ENCODE peak calls at places on chromosomes 7 and 10, in five cellular contexts. M is HEK293T; A is CD4-positive, alpha-beta T cell; E is stimulated activated CD4-positive, alpha-beta T cell treated with anti-CD3 and anti-CD28 coated beads, Interleukin-4, amount 100 ng/mL, for 24 hours; J is activated effector memory CD4-positive, alpha-beta T cell treated with Interleukin-2 at 50 U/mL for 16 hours. G is an unnamed sample.

GRCh38 chr7:138935438-138936079 is 45.6 kb downstream of the KIAA1549 start:
- DNase-seq in M (peak), E (no peak), J (no peak), A (no peak), G (no peak)

GRCh38 chr10:130010653-130011052 is 46.6 kb upstream of the EBF3 start:
- DNase-seq in A (no peak), E (no peak), M (no peak), J (no peak), G (no peak)

GRCh38 chr7:105153531-105153930 is 139.5 kb downstream of the KMT2E start:
- DNase-seq in M (no peak), E (no peak), A (no peak), J (no peak), G (no peak)

GRCh38 chr10:88849224-88849623 is 2.4 kb downstream of the ANKRD22 start:
- DNase-seq in E (no peak), J (no peak), A (no peak), M (no peak), G (no peak)

GRCh38 chr7:151023211-151023610 is 1.1 kb downstream of the ATG9B start:
- DNase-seq in E (no peak), J (no peak), M (no peak), A (no peak), G (no peak)

GRCh38 chr7:132560825-132561529 is 15.3 kb downstream of the PLXNA4 start:
- DNase-seq in J (no peak), E (no peak), M (no peak), A (no peak), G (no peak)

GRCh38 chr7:32942783-32943653 is 14.2 kb upstream of the FKBP9 start:
- DNase-seq in A (peak), E (peak), M (peak), J (peak), G (peak)

GRCh38 chr7:65951837-65952578 is 30.0 kb downstream of the GUSB start:
- DNase-seq in J (no peak), M (no peak), E (no peak), A (no peak), G (no peak)

GRCh38 chr7:152674860-152675760 is 831 bp downstream of the XRCC2 start:
- DNase-seq in E (no peak), M (peak), J (no peak), A (no peak), G (no peak)

GRCh38 chr10:34327184-34327583 is 487.9 kb downstream of the PARD3 start:
- DNase-seq in E (no peak), J (no peak), A (no peak), M (no peak), G (no peak)

GRCh38 chr10:90592903-90593302 is 264.9 kb downstream of the HTR7 start:
- DNase-seq in J (no peak), M (peak), E (peak), A (no peak), G (no peak)

GRCh38 chr10:30062090-30062489 is 2.7 kb upstream of the JCAD start:
- DNase-seq in E (no peak), A (no peak), J (no peak), M (no peak), G (no peak)

GRCh38 chr7:46705416-46706255 is 784.6 kb upstream of the IGFBP3 start:
- DNase-seq in M (no peak), J (no peak), E (no peak), A (no peak), G (no peak)

GRCh38 chr10:89666138-89666537 is 21.1 kb upstream of the PANK1 start:
- DNase-seq in E (no peak), J (no peak), A (no peak), M (no peak), G (no peak)

GRCh38 chr10:33215154-33215553 is 119.3 kb downstream of the NRP1 start:
- DNase-seq in E (no peak), J (no peak), A (no peak), M (no peak), G (no peak)

GRCh38 chr10:26029858-26030257 is 95.8 kb downstream of the MYO3A start:
- DNase-seq in E (no peak), M (no peak), A (no peak), J (no peak), G (no peak)

GRCh38 chr7:151012921-151013347 is 11.4 kb downstream of the ATG9B start:
- DNase-seq in E (no peak), M (peak), A (no peak), J (no peak), G (no peak)

GRCh38 chr10:71065659-71066058 is 146.7 kb upstream of the UNC5B start:
- DNase-seq in M (no peak), J (no peak), A (no peak), E (no peak), G (no peak)

GRCh38 chr10:69644658-69645295 is 14.7 kb downstream of the FAM241B start:
- DNase-seq in A (no peak), M (peak), E (peak), J (no peak), G (no peak)

GRCh38 chr10:29131952-29132820 is 156.7 kb upstream of the LYZL1 start:
- DNase-seq in M (no peak), J (no peak), A (no peak), E (no peak), G (no peak)

GRCh38 chr7:26584964-26585650 is 279.3 kb downstream of the SKAP2 start:
- DNase-seq in M (peak), J (no peak), E (no peak), A (no peak), G (no peak)

GRCh38 chr10:48684792-48685651 is at the start of gene WDFY4:
- DNase-seq in M (no peak), A (no peak), J (no peak), E (no peak), G (no peak)

GRCh38 chr7:131250331-131250730 is 77.3 kb upstream of the MKLN1 start:
- DNase-seq in J (no peak), E (no peak), M (no peak), A (no peak), G (no peak)

GRCh38 chr7:145151651-145152050 is 315.8 kb upstream of the TPK1 start:
- DNase-seq in J (no peak), E (no peak), M (no peak), A (no peak), G (no peak)

GRCh38 chr7:101378808-101379207 is 16.1 kb downstream of the COL26A1 start:
- DNase-seq in J (no peak), E (no peak), A (no peak), M (no peak), G (no peak)

GRCh38 chr10:121216721-121217181 is 365.6 kb downstream of the WDR11 start:
- DNase-seq in J (no peak), E (no peak), A (no peak), M (no peak), G (no peak)

GRCh38 chr7:148882668-148883232 is 1.3 kb downstream of the EZH2 start:
- DNase-seq in J (no peak), M (no peak), E (no peak), A (no peak), G (no peak)

GRCh38 chr10:98577168-98577567 is 130.4 kb upstream of the HPS1 start:
- DNase-seq in A (no peak), J (no peak), M (no peak), E (no peak), G (no peak)

GRCh38 chr10:15316877-15317464 is 54.1 kb downstream of the FAM171A1 start:
- DNase-seq in E (no peak), A (no peak), J (no peak), M (no peak), G (no peak)

GRCh38 chr7:139680676-139681462 is 96.9 kb downstream of the HIPK2 start:
- DNase-seq in J (peak), M (no peak), A (peak), E (peak), G (no peak)

G was measured in T follicular helper cell.